ENCODE peak calls at places on chromosomes 6 and 20, in eight cellular contexts. P is brain microvascular endothelial cell; R is RWPE1; V is CD4-positive, alpha-beta T cell; A is ovary; J is spleen; L is left ventricle myocardium inferior; Z is kidney. E is an unnamed sample.
A peak's percentile ranks its signal among the peaks of the same experiment; 100 is the strongest.

GRCh38 chr6:38725414-38726183 is 10.5 kb downstream of the DNAH8 start:
- DNase-seq in V (no peak), R (no peak), J (no peak), P (peak; percentile 27), L (no peak), Z (no peak), A (no peak), E (no peak)

GRCh38 chr6:1363729-1364572 is 25.4 kb upstream of the FOXF2 start:
- DNase-seq in P (no peak), L (peak; percentile 41), R (no peak), V (no peak), J (no peak), A (no peak), Z (no peak), E (peak; percentile 75)

GRCh38 chr6:113809818-113810217 is 47.3 kb upstream of the MARCKS start:
- DNase-seq in Z (no peak), V (no peak), R (no peak), J (no peak), P (no peak), L (no peak), A (no peak), E (no peak)

GRCh38 chr20:38046572-38046971 is 13.0 kb downstream of the RPRD1B start:
- DNase-seq in Z (no peak), R (no peak), P (no peak), A (no peak), V (no peak), L (no peak), J (no peak), E (peak; percentile 59)

GRCh38 chr6:135702955-135703499 is 148.5 kb upstream of the PDE7B start:
- DNase-seq in R (no peak), V (no peak), Z (no peak), J (no peak), L (no peak), A (no peak), P (no peak), E (no peak)

GRCh38 chr6:106089981-106090380 is 3.8 kb downstream of the PRDM1 start:
- DNase-seq in Z (no peak), P (no peak), L (no peak), R (no peak), A (no peak), J (no peak), V (no peak), E (no peak)

GRCh38 chr6:8819446-8819845 is 384.1 kb upstream of the SLC35B3 start:
- DNase-seq in L (no peak), V (no peak), J (no peak), A (no peak), R (peak; percentile 13), P (no peak), Z (no peak), E (no peak)

GRCh38 chr20:47765715-47766594 is 19.3 kb downstream of the SULF2 start:
- DNase-seq in P (peak; percentile 9), V (no peak), J (no peak), A (no peak), L (no peak), R (no peak), Z (no peak), E (peak; percentile 68)

GRCh38 chr20:3314391-3314790 is 75.4 kb upstream of the SLC4A11 start:
- DNase-seq in R (no peak), A (no peak), J (no peak), P (no peak), Z (no peak), V (no peak), L (no peak), E (no peak)

GRCh38 chr20:3311623-3312022 is 72.6 kb upstream of the SLC4A11 start:
- DNase-seq in V (no peak), A (no peak), R (no peak), P (no peak), L (peak; percentile 20), J (no peak), Z (no peak), E (no peak)

GRCh38 chr20:3315110-3315509 is 76.1 kb upstream of the SLC4A11 start:
- DNase-seq in A (no peak), Z (no peak), V (no peak), P (no peak), L (no peak), J (no peak), R (no peak), E (no peak)

GRCh38 chr20:3313681-3314080 is 74.7 kb upstream of the SLC4A11 start:
- DNase-seq in V (no peak), P (no peak), L (no peak), Z (no peak), R (no peak), J (no peak), A (no peak), E (no peak)

DNA sequence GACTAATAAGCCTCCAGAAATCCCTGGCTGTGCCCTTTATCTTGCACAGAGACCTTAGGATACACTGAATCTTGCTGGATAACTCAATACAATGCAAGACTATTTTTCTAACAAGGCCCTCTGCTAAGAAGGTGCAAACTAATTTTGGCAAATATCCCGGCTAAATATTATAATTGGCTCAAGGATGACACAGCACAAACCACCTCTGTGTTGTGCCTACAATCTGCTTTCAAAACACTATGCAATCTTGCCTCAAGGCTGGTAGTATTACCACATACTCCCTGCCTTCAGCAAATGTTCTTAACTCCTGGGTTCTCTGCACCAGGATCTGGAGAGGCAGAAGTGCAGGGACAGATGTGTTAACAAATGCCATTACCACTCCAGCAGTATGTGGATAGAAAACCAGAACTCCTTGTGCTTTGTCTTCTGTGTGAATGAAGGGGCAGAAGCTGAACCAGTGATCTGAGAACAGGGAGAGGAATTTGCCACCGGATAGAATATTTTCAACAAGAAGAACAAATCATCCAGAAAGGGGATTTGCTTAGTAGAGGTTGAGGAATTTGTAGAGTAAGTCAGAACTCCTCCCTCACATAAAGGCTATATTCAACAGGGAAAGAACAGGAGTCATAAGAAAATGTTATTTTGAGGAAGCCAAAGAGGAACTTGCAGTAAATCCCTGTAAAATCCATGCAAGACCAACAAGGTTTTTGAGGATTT is 74.1 kb upstream of the SLC4A11 start:
- DNase-seq in P (peak; percentile 30), A (no peak), L (no peak), Z (no peak), R (peak; percentile 45), J (no peak), V (no peak), E (no peak)
- H3K27ac ChIP-seq in P (peak overlapping the region; percentile 47), A (no peak overlapping the region), L (peak overlapping the region; percentile 71), Z (no peak overlapping the region), R (peak overlapping the region; percentile 79), J (no peak overlapping the region), V (no peak overlapping the region), E (no peak overlapping the region)

GRCh38 chr6:52288216-52288615 is 3.7 kb upstream of the MCM3 start:
- DNase-seq in J (no peak), L (no peak), A (no peak), R (no peak), Z (no peak), P (no peak), V (no peak), E (no peak)

GRCh38 chr6:52284460-52285173 is at the start of gene MCM3:
- DNase-seq in V (peak; percentile 92), Z (peak; percentile 98), A (peak; percentile 97), R (peak; percentile 99), J (peak; percentile 97), L (peak; percentile 96), P (peak; percentile 99), E (peak; percentile 99)

GRCh38 chr6:52284131-52284459 is 447 bp downstream of the MCM3 start:
- DNase-seq in R (peak; percentile 20), Z (peak; percentile 84), J (no peak), A (no peak), P (no peak), V (no peak), L (peak; percentile 29), E (peak; percentile 92)

GRCh38 chr6:52285174-52286068 is 879 bp upstream of the MCM3 start:
- DNase-seq in Z (no peak), L (no peak), R (no peak), A (no peak), P (no peak), V (no peak), J (no peak), E (no peak)

GRCh38 chr6:52286798-52287432 is 2.4 kb upstream of the MCM3 start:
- DNase-seq in J (no peak), R (peak; percentile 55), V (peak; percentile 35), A (peak; percentile 72), L (peak; percentile 48), Z (no peak), P (peak; percentile 75), E (peak; percentile 88)
- TF ChIP-seq CTCF in J (peak; percentile 49), R (peak; percentile 68), V (peak; percentile 72), A (peak; percentile 28), L (peak; percentile 70), Z (peak; percentile 56), P (peak; percentile 97), E (peak; percentile 86)

DNA sequence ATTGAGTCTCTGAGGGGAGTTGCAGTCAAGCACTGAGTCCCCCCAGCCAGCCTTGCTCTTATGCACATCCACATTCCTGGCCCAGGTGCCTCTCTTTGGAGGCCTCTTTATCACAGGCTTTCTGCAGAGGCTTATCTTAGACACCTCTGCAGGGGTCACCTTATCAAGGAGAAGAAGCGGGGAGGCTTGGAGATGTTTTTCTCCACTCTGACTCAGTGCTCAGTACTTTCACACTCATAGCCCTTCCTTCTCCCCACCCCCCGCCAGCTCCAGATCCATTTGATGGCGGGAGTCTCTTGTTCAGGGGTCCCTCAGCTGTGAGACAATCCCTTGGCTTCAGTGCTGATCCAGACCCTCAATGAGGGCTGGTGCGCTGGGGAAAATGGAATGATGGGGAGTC is 132.1 kb upstream of the TSHZ2 start:
- DNase-seq in A (no peak), Z (no peak), R (no peak), V (no peak), J (no peak), L (no peak), P (no peak), E (peak; percentile 81)
- H3K27ac ChIP-seq in A (no peak overlapping the region), Z (no peak overlapping the region), R (no peak overlapping the region), V (no peak overlapping the region), J (no peak overlapping the region), L (no peak overlapping the region), P (no peak overlapping the region), E (no peak overlapping the region)

GRCh38 chr6:89284081-89284480 is 31.0 kb downstream of the GABRR2 start:
- DNase-seq in A (no peak), L (no peak), Z (no peak), P (no peak), R (no peak), V (no peak), J (no peak), E (no peak)

GRCh38 chr6:89282749-89283148 is 32.4 kb downstream of the GABRR2 start:
- DNase-seq in A (no peak), V (no peak), R (no peak), L (no peak), P (no peak), Z (no peak), J (no peak), E (no peak)

GRCh38 chr6:89284963-89285735 is 29.9 kb downstream of the GABRR2 start:
- DNase-seq in L (no peak), Z (no peak), A (no peak), P (no peak), V (no peak), J (no peak), R (no peak), E (no peak)

GRCh38 chr6:89278956-89279355 is 36.1 kb downstream of the GABRR2 start:
- DNase-seq in R (no peak), A (no peak), Z (no peak), L (no peak), V (no peak), J (no peak), P (no peak), E (no peak)

DNA sequence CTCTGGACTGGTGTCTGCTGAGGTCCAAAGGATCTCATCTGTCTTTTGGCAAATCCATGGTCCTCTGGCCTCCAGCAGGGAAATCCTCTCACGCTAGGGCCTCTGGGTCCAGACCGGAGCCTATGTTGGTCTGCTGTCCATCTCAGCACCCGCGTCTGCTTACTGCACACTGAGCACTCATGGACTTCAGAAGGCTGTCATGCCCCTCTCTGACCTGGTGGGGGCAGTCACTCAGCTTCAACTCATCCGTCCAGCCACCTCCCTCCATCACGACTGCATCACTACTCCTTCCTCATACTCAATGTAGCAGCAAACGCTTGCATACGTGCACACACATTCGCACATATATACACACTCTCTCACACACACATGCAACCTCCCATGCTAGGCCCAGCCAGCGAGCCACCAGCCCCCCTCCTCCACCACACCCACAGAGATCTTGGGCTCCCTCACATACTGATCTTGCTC is 33.3 kb downstream of the GABRR2 start:
- DNase-seq in P (peak; percentile 29), J (no peak), Z (no peak), A (no peak), L (no peak), V (no peak), R (peak; percentile 22), E (peak; percentile 88)
- TF ChIP-seq CTCF in P (peak; percentile 66), J (peak; percentile 25), Z (peak; percentile 23), A (no peak), L (peak; percentile 20), V (peak; percentile 12), R (no peak), E (peak; percentile 83)

E was measured in endodermal cell.